ENCODE peak calls at places on chromosome 6, in nine cellular contexts. G is CD8-positive, alpha-beta T cell; D is psoas muscle; A is astrocyte; V is nephron progenitor cell; J is lower lobe of right lung; F is RWPE2; H is hepatocyte; I is mucosa of descending colon. S is an unnamed sample.

GRCh38 chr6:167748046-167748445 is 78.7 kb upstream of the AFDN start:
- DNase-seq in G (no peak), D (no peak), A (no peak), V (no peak), J (no peak), F (no peak), H (no peak), I (no peak), S (no peak)

GRCh38 chr6:152573762-152574161 is 63.4 kb downstream of the SYNE1 start:
- DNase-seq in G (no peak), D (no peak), A (no peak), V (no peak), J (no peak), F (no peak), H (no peak), I (no peak), S (no peak)

GRCh38 chr6:161139766-161140553 is 133.9 kb downstream of the AGPAT4 start:
- DNase-seq in G (no peak), D (peak; percentile 37), A (no peak), V (no peak), J (no peak), F (no peak), H (no peak), I (peak; percentile 73), S (no peak)

GRCh38 chr6:156866181-156866862 is 89.1 kb downstream of the ARID1B start:
- DNase-seq in G (no peak), D (no peak), A (peak; percentile 67), V (no peak), J (no peak), F (no peak), H (peak; percentile 26), I (no peak), S (no peak)

GRCh38 chr6:105814745-105815536 is 271.2 kb upstream of the PRDM1 start:
- DNase-seq in G (no peak), D (no peak), A (no peak), V (no peak), J (no peak), F (no peak), H (no peak), I (no peak), S (no peak)

GRCh38 chr6:141105481-141105880 is 1027.2 kb upstream of the GJE1 start:
- DNase-seq in G (no peak), D (no peak), A (peak; percentile 95), V (peak; percentile 21), J (no peak), F (no peak), H (no peak), I (no peak), S (no peak)

GRCh38 chr6:167546611-167547327 is 221.9 kb downstream of the TTLL2 start:
- DNase-seq in G (no peak), D (no peak), A (no peak), V (no peak), J (no peak), F (no peak), H (no peak), I (no peak), S (no peak)

GRCh38 chr6:26234421-26235239 is 130.4 kb upstream of the BTN3A2 start:
- DNase-seq in G (peak; percentile 60), D (no peak), A (peak; percentile 69), V (peak; percentile 43), J (peak; percentile 73), F (no peak), H (peak; percentile 84), I (peak; percentile 78), S (peak; percentile 38)

GRCh38 chr6:24147453-24148153 is 21.6 kb downstream of the NRSN1 start:
- DNase-seq in G (no peak), D (no peak), A (no peak), V (no peak), J (no peak), F (no peak), H (peak; percentile 6), I (no peak), S (no peak)

GRCh38 chr6:132495604-132496079 is 17.3 kb downstream of the STX7 start:
- DNase-seq in G (no peak), D (no peak), A (no peak), V (no peak), J (no peak), F (no peak), H (no peak), I (no peak), S (no peak)

GRCh38 chr6:12182676-12183075 is 107.5 kb upstream of the EDN1 start:
- DNase-seq in G (no peak), D (no peak), A (peak; percentile 57), V (no peak), J (no peak), F (no peak), H (no peak), I (no peak), S (no peak)

GRCh38 chr6:35385457-35386202 is 43.3 kb downstream of the PPARD start:
- DNase-seq in G (no peak), D (peak; percentile 43), A (peak; percentile 41), V (no peak), J (no peak), F (no peak), H (peak; percentile 38), I (no peak), S (no peak)

GRCh38 chr6:150026976-150027805 is 1.9 kb upstream of the RAET1L start:
- DNase-seq in G (no peak), D (no peak), A (no peak), V (no peak), J (no peak), F (no peak), H (no peak), I (no peak), S (no peak)

GRCh38 chr6:36822506-36823269 is 16.6 kb downstream of the CPNE5 start:
- DNase-seq in G (no peak), D (no peak), A (peak; percentile 82), V (no peak), J (no peak), F (no peak), H (no peak), I (no peak), S (no peak)

GRCh38 chr6:6752129-6752528 is 163.6 kb downstream of the LY86 start:
- DNase-seq in G (no peak), D (no peak), A (peak; percentile 63), V (peak; percentile 56), J (no peak), F (no peak), H (peak; percentile 32), I (no peak), S (no peak)

GRCh38 chr6:15905488-15906392 is 223.1 kb upstream of the MYLIP start:
- DNase-seq in G (no peak), D (no peak), A (no peak), V (peak; percentile 49), J (no peak), F (no peak), H (no peak), I (no peak), S (no peak)

GRCh38 chr6:31087494-31088089 is 24.8 kb downstream of the C6orf15 start:
- DNase-seq in G (peak; percentile 88), D (peak; percentile 81), A (peak; percentile 64), V (peak; percentile 91), J (peak; percentile 87), F (no peak), H (peak; percentile 95), I (peak; percentile 60), S (peak; percentile 69)

GRCh38 chr6:142489722-142490610 is 188.2 kb downstream of the ADGRG6 start:
- DNase-seq in G (no peak), D (no peak), A (peak; percentile 53), V (no peak), J (no peak), F (no peak), H (no peak), I (no peak), S (no peak)

GRCh38 chr6:137676888-137677287 is 182.7 kb upstream of the OLIG3 start:
- DNase-seq in G (no peak), D (no peak), A (no peak), V (no peak), J (no peak), F (no peak), H (no peak), I (no peak), S (no peak)
- TF ChIP-seq CTCF in G (no peak), D (no peak), A (no peak), V (no peak), J (no peak), F (no peak), H (no peak), I (no peak), S (no peak)

DNA sequence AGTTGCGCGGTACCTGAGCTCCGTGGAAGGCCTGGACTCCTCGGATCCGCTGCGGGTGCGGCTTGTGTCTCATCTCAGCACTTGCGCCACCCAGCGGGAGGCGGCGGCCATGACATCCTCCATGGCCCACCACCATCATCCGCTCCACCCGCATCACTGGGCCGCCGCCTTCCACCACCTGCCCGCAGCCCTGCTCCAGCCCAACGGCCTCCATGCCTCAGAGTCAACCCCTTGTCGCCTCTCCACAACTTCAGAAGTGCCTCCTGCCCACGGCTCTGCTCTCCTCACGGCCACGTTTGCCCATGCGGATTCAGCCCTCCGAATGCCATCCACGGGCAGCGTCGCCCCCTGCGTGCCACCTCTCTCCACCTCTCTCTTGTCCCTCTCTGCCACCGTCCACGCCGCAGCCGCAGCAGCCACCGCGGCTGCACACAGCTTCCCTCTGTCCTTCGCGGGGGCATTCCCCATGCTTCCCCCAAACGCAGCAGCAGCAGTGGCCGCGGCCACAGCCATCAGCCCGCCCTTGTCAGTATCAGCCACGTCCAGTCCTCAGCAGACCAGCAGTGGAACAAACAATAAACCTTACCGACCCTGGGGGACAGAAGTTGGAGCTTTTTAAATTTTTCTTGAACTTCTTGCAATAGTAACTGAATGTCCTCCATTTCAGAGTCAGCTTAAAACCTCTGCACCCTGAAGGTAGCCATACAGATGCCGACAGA is 9.9 kb downstream of the HEY2 start:
- DNase-seq in G (no peak), D (no peak), A (no peak), V (peak; percentile 53), J (no peak), F (no peak), H (no peak), I (peak; percentile 36), S (no peak)
- TF ChIP-seq CTCF in G (no peak), D (no peak), A (no peak), V (peak; percentile 53), J (no peak), F (peak; percentile 24), H (peak; percentile 15), I (no peak), S (no peak)

DNA sequence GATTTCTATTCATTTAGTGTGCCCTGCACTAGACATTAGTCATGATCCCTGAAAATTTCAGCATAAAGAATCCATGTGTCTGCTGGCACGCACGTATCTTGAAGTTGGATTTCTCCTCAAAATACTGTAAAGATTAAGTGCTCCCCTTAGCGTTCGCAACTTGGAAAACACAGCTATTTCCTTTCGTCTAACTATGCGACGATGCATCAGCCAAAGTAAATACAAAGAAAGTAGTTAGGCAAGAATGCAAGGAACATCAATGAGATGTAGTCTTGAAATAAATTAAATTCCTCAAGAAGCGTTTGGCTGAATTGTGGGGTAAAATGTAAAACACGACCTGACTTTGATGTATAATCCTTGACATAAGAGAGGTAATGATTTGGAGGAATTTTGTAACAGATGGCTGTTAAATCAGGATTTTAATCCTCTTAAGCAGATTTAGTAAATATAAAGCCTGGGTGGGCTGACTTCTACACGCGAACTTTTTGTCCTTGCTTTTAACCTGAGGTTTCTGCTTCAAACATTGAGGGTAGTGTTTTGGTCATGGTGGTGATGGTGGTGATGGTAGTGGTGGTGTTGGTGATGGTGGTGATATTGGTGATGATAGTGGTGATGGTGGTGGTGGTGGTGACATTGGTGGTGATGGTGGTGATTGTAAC is 88.2 kb downstream of the FOXF2 start:
- DNase-seq in G (no peak), D (no peak), A (peak; percentile 85), V (no peak), J (no peak), F (no peak), H (peak; percentile 29), I (no peak), S (no peak)
- TF ChIP-seq CTCF in G (no peak), D (no peak), A (peak; percentile 3), V (no peak), J (no peak), F (peak; percentile 72), H (peak; percentile 20), I (no peak), S (peak; percentile 33)

GRCh38 chr6:21597243-21597682 is 3.7 kb downstream of the SOX4 start:
- DNase-seq in G (no peak), D (no peak), A (no peak), V (no peak), J (no peak), F (no peak), H (no peak), I (no peak), S (no peak)
- TF ChIP-seq CTCF in G (peak; percentile 35), D (no peak), A (no peak), V (no peak), J (no peak), F (peak; percentile 69), H (no peak), I (no peak), S (no peak)

S was measured in D721Med.